ENCODE peak calls at places on chromosomes 11 and 22, in eight cellular contexts. R, E, D, I, J, U, W and M are unnamed samples.

GRCh38 chr22:45731798-45732495 is 60.3 kb downstream of the ATXN10 start:
- DNase-seq in I (no peak), J (no peak), U (no peak), R (peak), D (no peak), W (peak), E (no peak), M (no peak)

GRCh38 chr11:77093987-77094840 is 8.4 kb upstream of the OMP start:
- DNase-seq in J (no peak), I (peak), D (no peak), U (no peak), W (no peak), E (peak), R (no peak), M (no peak)

GRCh38 chr11:76918941-76919386 is 58.2 kb downstream of the ACER3 start:
- DNase-seq in J (no peak), I (peak), U (peak), R (peak), D (no peak), W (peak), E (no peak), M (peak)

GRCh38 chr11:9461760-9462134 is 935 bp downstream of the ZNF143 start:
- DNase-seq in U (no peak), D (no peak), I (no peak), E (no peak), R (peak), W (peak), J (no peak), M (no peak)

GRCh38 chr11:120043323-120043945 is 94.5 kb downstream of the TRIM29 start:
- DNase-seq in D (no peak), W (no peak), I (no peak), U (no peak), R (no peak), E (no peak), J (no peak), M (no peak)

GRCh38 chr11:102360681-102361080 is 13.7 kb downstream of the BIRC2 start:
- DNase-seq in R (no peak), J (no peak), W (no peak), E (no peak), U (no peak), I (no peak), D (no peak), M (no peak)

GRCh38 chr11:34203377-34203801 is 98.0 kb downstream of the NAT10 start:
- DNase-seq in J (no peak), R (peak), D (no peak), W (no peak), U (no peak), E (no peak), I (no peak), M (no peak)

GRCh38 chr11:46658259-46658658 is 40.9 kb downstream of the ATG13 start:
- DNase-seq in D (no peak), R (no peak), J (no peak), I (no peak), W (peak), U (peak), E (no peak), M (no peak)

GRCh38 chr11:122633219-122633829 is 22.2 kb upstream of the UBASH3B start:
- DNase-seq in U (peak), E (no peak), W (peak), D (no peak), I (peak), J (no peak), R (peak), M (no peak)

GRCh38 chr11:9692696-9693095 is 28.8 kb downstream of the SWAP70 start:
- DNase-seq in I (no peak), D (no peak), R (no peak), W (no peak), E (no peak), U (no peak), J (no peak), M (no peak)

GRCh38 chr22:50271519-50271970 is 1.4 kb upstream of the MAPK11 start:
- DNase-seq in R (peak), J (peak), I (peak), D (peak), E (no peak), W (peak), U (peak), M (peak)

GRCh38 chr11:27477243-27477642 is 4.7 kb upstream of the LGR4 start:
- DNase-seq in D (no peak), W (no peak), R (no peak), I (no peak), J (no peak), U (no peak), E (no peak), M (no peak)

GRCh38 chr11:109106201-109106906 is 315.6 kb upstream of the C11orf87 start:
- DNase-seq in I (no peak), U (no peak), D (no peak), W (no peak), J (no peak), E (no peak), R (no peak), M (no peak)

GRCh38 chr11:97548280-97548679 is 1158.5 kb downstream of the JRKL start:
- DNase-seq in D (no peak), U (no peak), W (no peak), J (no peak), E (no peak), R (peak), I (no peak), M (no peak)

GRCh38 chr11:779120-779954 is 2.0 kb upstream of the GATD1 start:
- DNase-seq in J (no peak), D (no peak), U (no peak), E (peak), R (no peak), I (no peak), W (no peak), M (no peak)

GRCh38 chr11:96309001-96309642 is 33.9 kb downstream of the MAML2 start:
- DNase-seq in J (no peak), U (no peak), D (no peak), W (peak), E (no peak), R (peak), I (no peak), M (peak)

GRCh38 chr22:20439556-20439927 is 1.9 kb upstream of the SCARF2 start:
- DNase-seq in W (no peak), I (no peak), R (no peak), E (no peak), D (no peak), U (no peak), J (no peak), M (no peak)

GRCh38 chr11:46686886-46687810 is 13.3 kb downstream of the ARHGAP1 start:
- DNase-seq in J (no peak), W (no peak), I (peak), U (peak), E (peak), R (no peak), D (no peak), M (no peak)